ENCODE peak calls at places on chromosomes 1 and 21, in six cellular contexts. E, P, Y, V, B and D are unnamed samples.

GRCh38 chr21:31671931-31672330 is 12.4 kb downstream of the SOD1 start:
- DNase-seq in P (no peak), E (no peak), V (no peak), B (no peak), Y (no peak), D (no peak)

GRCh38 chr1:110798691-110799256 is 74.2 kb upstream of the CD53 start:
- DNase-seq in P (no peak), E (no peak), V (no peak), B (no peak), Y (no peak), D (no peak)

GRCh38 chr21:25369524-25370300 is 237.6 kb downstream of the MRPL39 start:
- DNase-seq in P (peak; percentile 47), B (peak; percentile 83), E (peak; percentile 26), Y (no peak), V (peak; percentile 69), D (peak; percentile 40)

GRCh38 chr1:56898888-56899287 is 44.3 kb downstream of the C8A start:
- DNase-seq in V (no peak), B (no peak), Y (no peak), P (no peak), E (no peak), D (no peak)

GRCh38 chr1:101178341-101178687 is 58.5 kb upstream of the S1PR1 start:
- DNase-seq in E (no peak), P (no peak), Y (no peak), V (no peak), B (no peak), D (no peak)

GRCh38 chr21:44637018-44637850 is at the start of gene KRTAP10-10:
- DNase-seq in Y (no peak), P (no peak), B (no peak), E (no peak), V (no peak), D (no peak)

GRCh38 chr1:1927751-1928150 is 8.7 kb upstream of the TMEM52 start:
- DNase-seq in Y (no peak), B (no peak), P (no peak), E (no peak), V (no peak), D (no peak)

GRCh38 chr1:110176299-110176956 is 26.1 kb downstream of the SLC6A17 start:
- DNase-seq in V (no peak), P (no peak), B (no peak), E (no peak), Y (no peak), D (no peak)

GRCh38 chr1:89085781-89086180 is 20.8 kb upstream of the GBP1 start:
- DNase-seq in E (no peak), Y (no peak), P (peak; percentile 83), B (no peak), V (peak; percentile 18), D (peak; percentile 34)

GRCh38 chr1:104353580-104353979 is 603.9 kb downstream of the AMY1C start:
- DNase-seq in E (no peak), B (no peak), P (no peak), V (no peak), Y (no peak), D (no peak)

GRCh38 chr1:51472349-51472748 is 46.7 kb downstream of the EPS15 start:
- DNase-seq in Y (no peak), E (no peak), P (peak; percentile 66), B (no peak), V (peak; percentile 40), D (peak; percentile 20)

GRCh38 chr1:243984788-243985187 is 66.3 kb upstream of the ZBTB18 start:
- DNase-seq in P (no peak), V (no peak), B (no peak), E (no peak), Y (no peak), D (no peak)

GRCh38 chr1:30807318-30808066 is 49.9 kb upstream of the LAPTM5 start:
- DNase-seq in B (no peak), E (peak; percentile 51), Y (no peak), V (no peak), P (peak; percentile 85), D (no peak)

GRCh38 chr1:53893999-53894636 is at the start of gene DIO1:
- DNase-seq in Y (no peak), E (no peak), V (no peak), P (no peak), B (no peak), D (no peak)

GRCh38 chr1:200376521-200376920 is 33.3 kb downstream of the ZNF281 start:
- DNase-seq in Y (no peak), E (no peak), B (no peak), P (no peak), V (no peak), D (no peak)

GRCh38 chr1:55088413-55088812 is 49.1 kb downstream of the PCSK9 start:
- DNase-seq in V (no peak), B (no peak), Y (no peak), P (no peak), E (no peak), D (no peak)

GRCh38 chr1:113226118-113226517 is 153.1 kb downstream of the LRIG2 start:
- DNase-seq in B (no peak), E (no peak), Y (no peak), P (peak; percentile 49), V (peak; percentile 31), D (peak; percentile 24)

GRCh38 chr1:43238104-43238503 is 31.7 kb upstream of the TMEM125 start:
- DNase-seq in E (no peak), B (no peak), P (peak; percentile 81), V (peak; percentile 51), Y (peak; percentile 66), D (peak; percentile 15)

GRCh38 chr1:79848316-79848715 is 841.8 kb upstream of the ADGRL4 start:
- DNase-seq in Y (no peak), B (no peak), P (no peak), V (no peak), E (no peak), D (no peak)

GRCh38 chr1:217891966-217892365 is 260.8 kb downstream of the SPATA17 start:
- DNase-seq in B (no peak), V (peak; percentile 32), Y (no peak), E (no peak), P (no peak), D (peak; percentile 12)

GRCh38 chr1:21834666-21835065 is 22.6 kb downstream of the LDLRAD2 start:
- DNase-seq in E (no peak), P (no peak), B (no peak), V (no peak), Y (no peak), D (no peak)

GRCh38 chr1:41613646-41614592 is 129.4 kb upstream of the EDN2 start:
- DNase-seq in B (no peak), V (no peak), Y (no peak), E (no peak), P (peak; percentile 70), D (no peak)

GRCh38 chr1:53927376-53927881 is 18.1 kb downstream of the IFT25 start:
- DNase-seq in Y (no peak), E (no peak), V (no peak), P (no peak), B (no peak), D (no peak)

GRCh38 chr1:151846062-151846568 is 6.5 kb upstream of the C2CD4D start:
- DNase-seq in E (no peak), Y (no peak), V (peak; percentile 41), P (peak; percentile 51), B (no peak), D (no peak)

GRCh38 chr1:152577168-152577567 is 3.1 kb downstream of the LCE3D start:
- DNase-seq in Y (no peak), V (no peak), P (no peak), B (no peak), E (no peak), D (no peak)

GRCh38 chr1:216173315-216173714 is 249.9 kb downstream of the USH2A start:
- DNase-seq in Y (no peak), B (no peak), E (no peak), V (no peak), P (no peak), D (no peak)

GRCh38 chr1:8739377-8739776 is 78.1 kb downstream of the RERE start:
- DNase-seq in V (no peak), E (no peak), B (no peak), Y (no peak), P (no peak), D (no peak)

GRCh38 chr1:47760248-47760629 is 236.9 kb downstream of the TRABD2B start:
- DNase-seq in Y (no peak), V (no peak), B (no peak), E (no peak), P (no peak), D (no peak)

GRCh38 chr1:47761201-47761930 is 235.8 kb downstream of the TRABD2B start:
- DNase-seq in Y (no peak), P (no peak), B (no peak), E (no peak), V (no peak), D (no peak)

GRCh38 chr1:47761974-47762373 is 235.2 kb downstream of the TRABD2B start:
- DNase-seq in V (no peak), P (no peak), B (no peak), E (no peak), Y (no peak), D (no peak)

GRCh38 chr1:47758341-47759237 is 238.6 kb downstream of the TRABD2B start:
- DNase-seq in E (no peak), Y (no peak), V (peak; percentile 91), P (peak; percentile 44), B (no peak), D (no peak)

GRCh38 chr1:47759581-47760247 is 237.5 kb downstream of the TRABD2B start:
- DNase-seq in Y (no peak), B (no peak), P (no peak), V (no peak), E (no peak), D (no peak)
- H3K4me3 ChIP-seq in Y (no peak overlapping the region), B (no peak overlapping the region), P (no peak overlapping the region), V (no peak overlapping the region), E (no peak overlapping the region), D (no peak overlapping the region)

DNA sequence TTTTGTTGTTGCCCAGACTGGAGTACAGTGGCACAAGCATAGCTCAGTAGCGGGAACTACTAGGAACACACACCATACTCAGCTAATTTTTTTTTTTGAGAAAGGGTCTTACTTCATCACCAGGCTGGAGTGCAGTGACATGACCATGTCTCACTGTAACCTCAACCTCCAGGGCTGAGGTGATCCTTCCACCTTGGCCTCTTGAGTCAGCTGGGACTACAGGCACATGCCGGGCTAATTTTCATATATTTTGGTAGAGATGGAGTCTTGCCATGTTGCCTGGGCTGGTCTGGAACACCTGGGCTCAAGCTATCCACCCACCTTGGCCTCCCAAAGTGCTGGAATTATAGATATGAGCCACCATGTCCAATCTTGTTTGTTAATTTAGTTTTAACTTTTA is 5.4 kb upstream of the TXNIP start:
- DNase-seq in P (no peak), E (no peak), V (no peak), B (no peak), Y (no peak), D (no peak)
- TF ChIP-seq CTCF in P (no peak), E (no peak), V (no peak), B (no peak), Y (no peak), D (no peak)

GRCh38 chr1:83769072-83769471 is 229.9 kb downstream of the TTLL7 start:
- DNase-seq in Y (no peak), P (no peak), E (no peak), B (no peak), V (no peak), D (no peak)
- H3K4me3 ChIP-seq in Y (no peak overlapping the region), P (no peak overlapping the region), E (no peak overlapping the region), B (no peak overlapping the region), V (no peak overlapping the region), D (no peak overlapping the region)

DNA sequence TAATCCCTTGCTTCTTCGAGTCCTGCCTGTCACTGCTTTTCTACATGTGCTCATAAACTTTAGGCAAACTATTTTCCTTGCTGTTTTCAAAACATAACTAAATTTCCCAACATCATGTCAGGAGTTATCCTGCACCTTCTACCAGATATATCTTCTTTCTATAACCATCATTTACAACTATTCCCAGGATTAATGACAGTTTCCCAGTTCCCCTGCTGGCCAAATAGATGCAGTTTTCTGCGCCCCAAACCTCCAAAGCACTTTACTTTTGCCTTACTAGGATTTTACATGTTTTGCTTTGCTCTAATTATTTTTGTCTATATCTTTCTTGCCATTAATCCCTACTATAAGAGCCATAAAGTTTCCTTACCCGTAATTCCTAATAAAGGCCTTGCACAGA is 122.5 kb downstream of the GLUL start:
- DNase-seq in B (no peak), P (no peak), E (no peak), V (no peak), Y (no peak), D (no peak)
- TF ChIP-seq CTCF in B (no peak), P (no peak), E (no peak), V (no peak), Y (no peak), D (no peak)